ENCODE peak calls at places on chromosomes 2 and 18, in five cellular contexts. E is B cell; P is GM13977; S is CD8-positive, alpha-beta memory T cell; J is naive B cell. K is an unnamed sample.
A peak's percentile ranks its signal among the peaks of the same experiment; 100 is the strongest.

GRCh38 chr2:158973111-158973510 is 4.7 kb downstream of the TANC1 start:
- DNase-seq in E (no peak), P (no peak), S (no peak), J (no peak), K (no peak)

GRCh38 chr2:102147935-102148334 is 5.4 kb downstream of the IL1R1 start:
- DNase-seq in E (no peak), P (no peak), S (no peak), J (no peak), K (no peak)

GRCh38 chr2:121479882-121480522 is 50.7 kb upstream of the RNU4ATAC start:
- DNase-seq in E (no peak), P (no peak), S (no peak), J (no peak), K (no peak)

GRCh38 chr2:227462972-227463931 is 8.7 kb upstream of the AGFG1 start:
- DNase-seq in E (no peak), P (peak; percentile 59), S (no peak), J (no peak), K (no peak)

GRCh38 chr18:31225668-31226067 is 63.0 kb upstream of the DSC1 start:
- DNase-seq in E (no peak), P (no peak), S (no peak), J (no peak), K (no peak)

GRCh38 chr2:241617431-241618154 is 19.4 kb downstream of the THAP4 start:
- DNase-seq in E (peak; percentile 45), P (peak; percentile 61), S (no peak), J (peak; percentile 52), K (no peak)

GRCh38 chr18:72107647-72108046 is 436.5 kb downstream of the CBLN2 start:
- DNase-seq in E (no peak), P (no peak), S (no peak), J (no peak), K (no peak)

GRCh38 chr2:172431993-172432392 is 4.6 kb downstream of the ITGA6 start:
- DNase-seq in E (no peak), P (no peak), S (no peak), J (no peak), K (no peak)

GRCh38 chr2:101399001-101399794 is 11.9 kb upstream of the CREG2 start:
- DNase-seq in E (no peak), P (no peak), S (no peak), J (no peak), K (no peak)

GRCh38 chr2:120863661-120864320 is 128.1 kb downstream of the GLI2 start:
- DNase-seq in E (no peak), P (no peak), S (no peak), J (no peak), K (no peak)